ENCODE peak calls at places on chromosomes 5 and 9, in five cellular contexts. Z is IMR-90; G is AG20443; N is Calu3; P is stimulated activated CD4-positive, alpha-beta T cell treated with anti-CD3 and anti-CD28 coated beads, Interleukin-15, amount 100 ng/mL, for 1 hour. C is an unnamed sample.

GRCh38 chr5:137975208-137975607 is 57.7 kb downstream of the FAM13B start:
- DNase-seq in Z (no peak), G (no peak), N (no peak), P (no peak), C (no peak)

GRCh38 chr9:136268318-136268717 is 22.7 kb upstream of the QSOX2 start:
- DNase-seq in Z (no peak), G (no peak), N (no peak), P (no peak), C (no peak)

GRCh38 chr9:69918317-69918716 is 97.7 kb downstream of the CFAP95 start:
- DNase-seq in Z (no peak), G (no peak), N (no peak), P (no peak), C (no peak)

GRCh38 chr5:60945760-60946253 is 802 bp downstream of the NDUFAF2 start:
- DNase-seq in Z (peak), G (peak), N (no peak), P (no peak), C (no peak)

GRCh38 chr5:144232285-144232684 is 61.6 kb downstream of the KCTD16 start:
- DNase-seq in Z (no peak), G (no peak), N (no peak), P (no peak), C (no peak)

GRCh38 chr9:22088372-22089063 is 79.4 kb upstream of the CDKN2B start:
- DNase-seq in Z (no peak), G (no peak), N (no peak), P (no peak), C (no peak)

GRCh38 chr5:51678335-51678734 is 295.1 kb downstream of the ISL1 start:
- DNase-seq in Z (no peak), G (no peak), N (no peak), P (no peak), C (no peak)

GRCh38 chr9:17414990-17415389 is 163.9 kb upstream of the SH3GL2 start:
- DNase-seq in Z (no peak), G (no peak), N (no peak), P (no peak), C (no peak)

GRCh38 chr5:129836321-129836720 is 67.9 kb upstream of the CHSY3 start:
- DNase-seq in Z (no peak), G (no peak), N (no peak), P (no peak), C (no peak)

GRCh38 chr9:134185536-134186011 is 21.2 kb upstream of the RNU6ATAC start:
- DNase-seq in Z (no peak), G (peak), N (no peak), P (no peak), C (no peak)

GRCh38 chr9:4182831-4183230 is 117.0 kb downstream of the GLIS3 start:
- DNase-seq in Z (no peak), G (no peak), N (no peak), P (no peak), C (no peak)

GRCh38 chr9:89579741-89580395 is 24.9 kb upstream of the GADD45G start:
- DNase-seq in Z (no peak), G (no peak), N (no peak), P (no peak), C (no peak)

GRCh38 chr9:98101868-98102273 is 17.2 kb downstream of the TRIM14 start:
- DNase-seq in Z (peak), G (no peak), N (no peak), P (peak), C (no peak)

GRCh38 chr5:102893942-102894341 is 138.8 kb downstream of the PAM start:
- DNase-seq in Z (no peak), G (no peak), N (no peak), P (no peak), C (no peak)

GRCh38 chr9:119185298-119185697 is 183.9 kb downstream of the BRINP1 start:
- DNase-seq in Z (no peak), G (no peak), N (no peak), P (no peak), C (no peak)

GRCh38 chr5:149284501-149284900 is 12.8 kb downstream of the AFAP1L1 start:
- DNase-seq in Z (peak), G (peak), N (no peak), P (no peak), C (no peak)

GRCh38 chr9:112029921-112030444 is 133.4 kb downstream of the UGCG start:
- DNase-seq in Z (peak), G (no peak), N (peak), P (no peak), C (peak)

GRCh38 chr5:117803533-117803932 is 1184.8 kb downstream of the DTWD2 start:
- DNase-seq in Z (peak), G (no peak), N (no peak), P (no peak), C (no peak)

GRCh38 chr9:4510546-4511322 is 20.5 kb downstream of the SLC1A1 start:
- DNase-seq in Z (no peak), G (no peak), N (peak), P (no peak), C (no peak)

GRCh38 chr9:35882265-35882848 is 12.2 kb upstream of the OR13J1 start:
- DNase-seq in Z (peak), G (peak), N (peak), P (peak), C (peak)

GRCh38 chr9:126299706-126300276 is 26.8 kb upstream of the MVB12B start:
- DNase-seq in Z (no peak), G (no peak), N (no peak), P (no peak), C (no peak)

GRCh38 chr9:29753638-29754037 is 2180.4 kb upstream of the C9orf72 start:
- DNase-seq in Z (no peak), G (no peak), N (no peak), P (no peak), C (no peak)

GRCh38 chr5:137896560-137896959 is 7.3 kb downstream of the PKD2L2 start:
- DNase-seq in Z (no peak), G (no peak), N (peak), P (no peak), C (no peak)

GRCh38 chr5:138833726-138834480 is 41.2 kb downstream of the LRRTM2 start:
- DNase-seq in Z (no peak), G (no peak), N (no peak), P (no peak), C (no peak)

GRCh38 chr5:146971401-146971800 is 92.8 kb upstream of the PPP2R2B start:
- DNase-seq in Z (no peak), G (no peak), N (no peak), P (no peak), C (no peak)

C was measured in NCI-H460.